ENCODE peak calls at places on chromosomes 12 and 14, in six cellular contexts. L is stimulated activated naive CD8-positive, alpha-beta T cell treated with anti-CD3 and anti-CD28 coated beads, Interleukin-15, Interleukin-2, amounts not matched to agents 100 U/mL and 50 U/mL, for 24 hours; Y is WERI-Rb-1; V is HCT116; B is neural crest cell; H is left colon. F is an unnamed sample.
A peak's percentile ranks its signal among the peaks of the same experiment; 100 is the strongest.

GRCh38 chr12:93571854-93572711 is at the start of gene SOCS2:
- DNase-seq in L (peak; percentile 44), Y (peak; percentile 56), V (no peak), B (peak; percentile 51), H (peak; percentile 74), F (peak; percentile 20)

GRCh38 chr14:105528859-105529505 is 2.6 kb downstream of the TMEM121 start:
- DNase-seq in L (peak; percentile 65), Y (no peak), V (no peak), B (no peak), H (peak; percentile 25), F (peak; percentile 59)

GRCh38 chr14:101503431-101504095 is 57.7 kb upstream of the DIO3 start:
- DNase-seq in L (no peak), Y (no peak), V (no peak), B (no peak), H (no peak), F (no peak)

GRCh38 chr12:90939382-90939781 is 15.6 kb downstream of the CCER1 start:
- DNase-seq in L (no peak), Y (no peak), V (no peak), B (no peak), H (no peak), F (no peak)

GRCh38 chr12:118356809-118357326 is 15.8 kb downstream of the TAOK3 start:
- DNase-seq in L (no peak), Y (no peak), V (no peak), B (no peak), H (no peak), F (peak; percentile 45)

GRCh38 chr14:56202256-56202655 is 84.0 kb downstream of the PELI2 start:
- DNase-seq in L (no peak), Y (no peak), V (no peak), B (no peak), H (no peak), F (no peak)

GRCh38 chr12:111780166-111780565 is 13.4 kb downstream of the ALDH2 start:
- DNase-seq in L (no peak), Y (no peak), V (no peak), B (no peak), H (peak; percentile 65), F (no peak)

GRCh38 chr12:114799574-114800487 is 115.9 kb upstream of the TBX3 start:
- DNase-seq in L (no peak), Y (no peak), V (peak; percentile 58), B (peak; percentile 36), H (peak; percentile 35), F (no peak)

GRCh38 chr12:3842517-3842916 is 30.7 kb downstream of the PARP11 start:
- DNase-seq in L (no peak), Y (no peak), V (no peak), B (no peak), H (no peak), F (no peak)

GRCh38 chr12:50200507-50201273 is 33.5 kb upstream of the CERS5 start:
- DNase-seq in L (no peak), Y (no peak), V (no peak), B (no peak), H (no peak), F (no peak)

GRCh38 chr12:88639361-88639760 is 59.1 kb upstream of the KITLG start:
- DNase-seq in L (no peak), Y (peak; percentile 11), V (no peak), B (no peak), H (no peak), F (no peak)

GRCh38 chr12:126518596-126519200 is 1453.5 kb downstream of the AACS start:
- DNase-seq in L (no peak), Y (no peak), V (no peak), B (no peak), H (no peak), F (no peak)

GRCh38 chr14:91473046-91473445 is 37.1 kb downstream of the PPP4R3A start:
- DNase-seq in L (no peak), Y (no peak), V (no peak), B (no peak), H (no peak), F (no peak)

GRCh38 chr12:111636209-111636928 is 37.3 kb upstream of the ATXN2 start:
- DNase-seq in L (no peak), Y (no peak), V (no peak), B (peak; percentile 10), H (peak; percentile 15), F (no peak)

GRCh38 chr12:82691513-82691912 is 4.8 kb downstream of the TMTC2 start:
- DNase-seq in L (no peak), Y (no peak), V (no peak), B (no peak), H (no peak), F (no peak)

GRCh38 chr12:94534761-94535613 is 75.3 kb upstream of the CEP83 start:
- DNase-seq in L (no peak), Y (no peak), V (no peak), B (peak; percentile 26), H (no peak), F (no peak)

GRCh38 chr12:24479131-24479530 is 469.8 kb downstream of the BCAT1 start:
- DNase-seq in L (no peak), Y (no peak), V (no peak), B (no peak), H (no peak), F (no peak)

GRCh38 chr12:19248929-19249602 is 119.5 kb downstream of the PLEKHA5 start:
- DNase-seq in L (no peak), Y (no peak), V (no peak), B (no peak), H (no peak), F (no peak)

GRCh38 chr12:31226639-31227038 is 99.3 kb downstream of the SINHCAF start:
- DNase-seq in L (no peak), Y (peak; percentile 63), V (no peak), B (no peak), H (no peak), F (peak; percentile 7)

GRCh38 chr12:69553626-69554248 is 31.5 kb upstream of the CCT2 start:
- DNase-seq in L (no peak), Y (no peak), V (no peak), B (no peak), H (no peak), F (no peak)

GRCh38 chr12:107478881-107479280 is 206.7 kb upstream of the PWP1 start:
- DNase-seq in L (no peak), Y (no peak), V (no peak), B (no peak), H (no peak), F (no peak)

GRCh38 chr12:107829271-107829670 is 54.8 kb downstream of the ASCL4 start:
- DNase-seq in L (no peak), Y (no peak), V (no peak), B (no peak), H (no peak), F (no peak)

GRCh38 chr14:74941676-74942097 is 13.7 kb downstream of the PGF start:
- DNase-seq in L (peak; percentile 72), Y (no peak), V (no peak), B (no peak), H (peak; percentile 55), F (peak; percentile 78)

GRCh38 chr12:126163984-126164383 is 1098.7 kb downstream of the AACS start:
- DNase-seq in L (no peak), Y (no peak), V (no peak), B (no peak), H (no peak), F (no peak)

GRCh38 chr14:68741481-68741799 is 51.4 kb downstream of the ZFP36L1 start:
- DNase-seq in L (no peak), Y (no peak), V (no peak), B (no peak), H (no peak), F (no peak)

GRCh38 chr14:93943052-93943451 is 15.9 kb downstream of the FAM181A start:
- DNase-seq in L (no peak), Y (no peak), V (no peak), B (no peak), H (no peak), F (no peak)

GRCh38 chr12:66036317-66036716 is 94.2 kb downstream of the LLPH start:
- DNase-seq in L (no peak), Y (no peak), V (peak; percentile 82), B (no peak), H (no peak), F (no peak)

GRCh38 chr12:28479683-28480082 is 289.4 kb downstream of the CCDC91 start:
- DNase-seq in L (no peak), Y (no peak), V (no peak), B (no peak), H (no peak), F (no peak)

GRCh38 chr14:101845896-101846295 is 84.4 kb downstream of the PPP2R5C start:
- DNase-seq in L (no peak), Y (no peak), V (no peak), B (no peak), H (no peak), F (peak; percentile 71)

GRCh38 chr12:52615208-52615868 is 3.0 kb downstream of the KRT73 start:
- DNase-seq in L (peak; percentile 32), Y (no peak), V (no peak), B (no peak), H (no peak), F (peak; percentile 41)

GRCh38 chr14:83827383-83827782 is 1702.6 kb upstream of the FLRT2 start:
- DNase-seq in L (no peak), Y (no peak), V (no peak), B (no peak), H (no peak), F (no peak)

GRCh38 chr14:68628605-68629310 is 164.1 kb downstream of the ZFP36L1 start:
- DNase-seq in L (peak; percentile 13), Y (no peak), V (no peak), B (no peak), H (peak; percentile 64), F (peak; percentile 49)

GRCh38 chr14:96999654-97000155 is 202.5 kb downstream of the VRK1 start:
- DNase-seq in L (no peak), Y (no peak), V (no peak), B (no peak), H (no peak), F (no peak)

GRCh38 chr14:90397401-90398314 is 829 bp downstream of the CALM1 start:
- DNase-seq in L (peak; percentile 71), Y (peak; percentile 46), V (no peak), B (peak; percentile 40), H (peak; percentile 74), F (peak; percentile 79)

GRCh38 chr14:88164906-88165534 is 158.0 kb downstream of the KCNK10 start:
- DNase-seq in L (no peak), Y (no peak), V (no peak), B (no peak), H (no peak), F (no peak)

GRCh38 chr14:91244501-91244901 is at the start of gene GPR68:
- DNase-seq in L (no peak), Y (peak; percentile 62), V (no peak), B (no peak), H (peak; percentile 46), F (peak; percentile 51)

GRCh38 chr12:45336331-45336730 is 120.4 kb downstream of the ANO6 start:
- DNase-seq in L (no peak), Y (no peak), V (no peak), B (no peak), H (no peak), F (no peak)

GRCh38 chr14:99531221-99532096 is 50.2 kb downstream of the CCNK start:
- DNase-seq in L (no peak), Y (no peak), V (no peak), B (no peak), H (no peak), F (no peak)

GRCh38 chr14:105501504-105502291 is 10.7 kb downstream of the TEDC1 start:
- DNase-seq in L (no peak), Y (no peak), V (no peak), B (no peak), H (no peak), F (no peak)

GRCh38 chr14:77260631-77261030 is 10.4 kb downstream of the NGB start:
- DNase-seq in L (no peak), Y (no peak), V (no peak), B (no peak), H (no peak), F (no peak)